ENCODE peak calls at places on chromosomes 13 and 19, in six cellular contexts. Z, X, D, N, Q and V are unnamed samples.

GRCh38 chr13:70893832-70894231 is 785.6 kb upstream of the KLHL1 start:
- DNase-seq in Z (peak), X (no peak), D (no peak), N (no peak), Q (no peak), V (no peak)

GRCh38 chr13:113491418-113491883 is 940 bp upstream of the DCUN1D2 start:
- DNase-seq in Z (no peak), X (no peak), D (no peak), N (no peak), Q (peak), V (peak)

GRCh38 chr13:39602614-39603366 is at the start of gene LHFPL6:
- DNase-seq in Z (peak), X (peak), D (peak), N (peak), Q (peak), V (peak)

GRCh38 chr19:34669305-34669704 is 7.7 kb downstream of the SCGB2B2 start:
- DNase-seq in Z (no peak), X (no peak), D (no peak), N (no peak), Q (no peak), V (no peak)

GRCh38 chr13:31032574-31033095 is 100.2 kb downstream of the TEX26 start:
- DNase-seq in Z (no peak), X (no peak), D (no peak), N (no peak), Q (no peak), V (no peak)

GRCh38 chr13:34108396-34108795 is 290.4 kb downstream of the RFC3 start:
- DNase-seq in Z (no peak), X (no peak), D (no peak), N (no peak), Q (no peak), V (no peak)

GRCh38 chr13:58843071-58843470 is 1211.5 kb downstream of the PCDH17 start:
- DNase-seq in Z (no peak), X (no peak), D (no peak), N (no peak), Q (no peak), V (no peak)

GRCh38 chr19:4749870-4750269 is 26.2 kb upstream of the DPP9 start:
- DNase-seq in Z (no peak), X (no peak), D (no peak), N (no peak), Q (no peak), V (peak)

GRCh38 chr13:112684444-112684843 is 5.4 kb upstream of the ATP11A start:
- DNase-seq in Z (no peak), X (no peak), D (no peak), N (no peak), Q (no peak), V (no peak)

GRCh38 chr19:17757125-17757524 is 5.8 kb downstream of the FCHO1 start:
- DNase-seq in Z (no peak), X (no peak), D (no peak), N (no peak), Q (peak), V (no peak)

GRCh38 chr19:48858984-48859710 is 9.3 kb downstream of the PLEKHA4 start:
- DNase-seq in Z (no peak), X (peak), D (no peak), N (no peak), Q (no peak), V (peak)

GRCh38 chr13:40193290-40194203 is 472.9 kb downstream of the FOXO1 start:
- DNase-seq in Z (no peak), X (no peak), D (peak), N (no peak), Q (no peak), V (no peak)

GRCh38 chr19:11563530-11563929 is 4.5 kb upstream of the ELOF1 start:
- DNase-seq in Z (no peak), X (no peak), D (no peak), N (no peak), Q (no peak), V (no peak)

GRCh38 chr13:101946411-101946810 is 455.4 kb downstream of the FGF14 start:
- DNase-seq in Z (no peak), X (no peak), D (no peak), N (no peak), Q (no peak), V (no peak)

GRCh38 chr13:49524740-49525501 is 29.2 kb downstream of the PHF11 start:
- DNase-seq in Z (no peak), X (no peak), D (no peak), N (no peak), Q (no peak), V (no peak)

GRCh38 chr19:49017041-49017665 is at the start of gene LHB:
- DNase-seq in Z (no peak), X (no peak), D (no peak), N (no peak), Q (no peak), V (no peak)

GRCh38 chr13:25116044-25116443 is 20.1 kb downstream of the PABPC3 start:
- DNase-seq in Z (no peak), X (no peak), D (no peak), N (no peak), Q (no peak), V (no peak)

GRCh38 chr13:100397627-100398026 is 191.0 kb downstream of the GGACT start:
- DNase-seq in Z (no peak), X (no peak), D (no peak), N (no peak), Q (no peak), V (no peak)

GRCh38 chr19:38714354-38714778 is 29.9 kb downstream of the CAPN12 start:
- DNase-seq in Z (no peak), X (no peak), D (no peak), N (no peak), Q (no peak), V (no peak)

GRCh38 chr13:22126433-22127021 is 455.7 kb downstream of the FGF9 start:
- DNase-seq in Z (no peak), X (no peak), D (no peak), N (no peak), Q (no peak), V (no peak)

GRCh38 chr13:99086149-99086868 is 108.4 kb upstream of the DOCK9 start:
- DNase-seq in Z (peak), X (peak), D (no peak), N (no peak), Q (peak), V (peak)

GRCh38 chr19:38076337-38076736 is 147.7 kb downstream of the DPF1 start:
- DNase-seq in Z (no peak), X (no peak), D (no peak), N (no peak), Q (no peak), V (no peak)

GRCh38 chr19:29013325-29013724 is 199.6 kb downstream of the UQCRFS1 start:
- DNase-seq in Z (no peak), X (no peak), D (no peak), N (no peak), Q (no peak), V (no peak)

GRCh38 chr19:1429750-1430149 is 8.4 kb upstream of the RPS15 start:
- DNase-seq in Z (no peak), X (no peak), D (no peak), N (no peak), Q (no peak), V (no peak)

GRCh38 chr13:113956571-113956970 is 17.3 kb downstream of the C13orf46 start:
- DNase-seq in Z (no peak), X (no peak), D (no peak), N (no peak), Q (no peak), V (no peak)

GRCh38 chr13:31000889-31001288 is 68.4 kb downstream of the TEX26 start:
- DNase-seq in Z (no peak), X (no peak), D (no peak), N (no peak), Q (no peak), V (no peak)

GRCh38 chr13:114226699-114227323 is 7.9 kb upstream of the CDC16 start:
- DNase-seq in Z (peak), X (peak), D (peak), N (peak), Q (peak), V (peak)

GRCh38 chr13:97194473-97194872 is 27.7 kb upstream of the MBNL2 start:
- DNase-seq in Z (no peak), X (no peak), D (no peak), N (no peak), Q (peak), V (peak)

GRCh38 chr13:23348270-23349126 is 85.0 kb downstream of the SACS start:
- DNase-seq in Z (no peak), X (no peak), D (no peak), N (no peak), Q (no peak), V (no peak)

GRCh38 chr19:3010871-3011270 is 18.2 kb downstream of the TLE2 start:
- DNase-seq in Z (no peak), X (no peak), D (no peak), N (no peak), Q (no peak), V (no peak)

GRCh38 chr19:6533000-6533328 is 2.1 kb downstream of the TNFSF9 start:
- DNase-seq in Z (no peak), X (no peak), D (no peak), N (no peak), Q (no peak), V (no peak)

GRCh38 chr13:99657848-99658265 is 156.6 kb downstream of the TM9SF2 start:
- DNase-seq in Z (no peak), X (peak), D (no peak), N (no peak), Q (peak), V (no peak)